ENCODE peak calls at places on chromosome 4, in five cellular contexts. One of them, this sample, is unnamed.

GRCh38 chr4:157763490-157763889 is 409.3 kb downstream of the GASK1B start:
- DNase-seq in HCT116: no peak
- DNase-seq in heart right ventricle: no peak
- DNase-seq in OCI-LY7: no peak
- DNase-seq in transverse colon: no peak
- DNase-seq in this sample: no peak

GRCh38 chr4:92334716-92335350 is 31.1 kb downstream of the GRID2 start:
- DNase-seq in HCT116: no peak
- DNase-seq in heart right ventricle: peak; percentile 29
- DNase-seq in OCI-LY7: no peak
- DNase-seq in transverse colon: no peak
- DNase-seq in this sample: no peak

GRCh38 chr4:68180858-68181531 is 51.3 kb upstream of the TMPRSS11F start:
- DNase-seq in HCT116: no peak
- DNase-seq in heart right ventricle: no peak
- DNase-seq in OCI-LY7: no peak
- DNase-seq in transverse colon: no peak
- DNase-seq in this sample: peak; percentile 88

GRCh38 chr4:101346562-101347266 is 612 bp downstream of the PPP3CA start:
- DNase-seq in HCT116: no peak
- DNase-seq in heart right ventricle: peak; percentile 44
- DNase-seq in OCI-LY7: peak; percentile 58
- DNase-seq in transverse colon: peak; percentile 63
- DNase-seq in this sample: peak; percentile 88

GRCh38 chr4:107220976-107221375 is 184.9 kb upstream of the DKK2 start:
- DNase-seq in HCT116: no peak
- DNase-seq in heart right ventricle: no peak
- DNase-seq in OCI-LY7: no peak
- DNase-seq in transverse colon: no peak
- DNase-seq in this sample: no peak

GRCh38 chr4:119237642-119238041 is 25.1 kb downstream of the USP53 start:
- DNase-seq in HCT116: no peak
- DNase-seq in heart right ventricle: no peak
- DNase-seq in OCI-LY7: no peak
- DNase-seq in transverse colon: no peak
- DNase-seq in this sample: no peak

GRCh38 chr4:111839186-111839585 is 306.1 kb upstream of the FAM241A start:
- DNase-seq in HCT116: no peak
- DNase-seq in heart right ventricle: no peak
- DNase-seq in OCI-LY7: no peak
- DNase-seq in transverse colon: no peak
- DNase-seq in this sample: no peak

GRCh38 chr4:150769845-150770244 is 187.9 kb downstream of the MAB21L2 start:
- DNase-seq in HCT116: peak; percentile 66
- DNase-seq in heart right ventricle: no peak
- DNase-seq in OCI-LY7: no peak
- DNase-seq in transverse colon: no peak
- DNase-seq in this sample: peak; percentile 27

GRCh38 chr4:185479507-185479971 is 8.0 kb upstream of the CCDC110 start:
- DNase-seq in HCT116: no peak
- DNase-seq in heart right ventricle: no peak
- DNase-seq in OCI-LY7: peak; percentile 79
- DNase-seq in transverse colon: no peak
- DNase-seq in this sample: no peak

GRCh38 chr4:183610613-183611012 is 48.4 kb downstream of the RWDD4 start:
- DNase-seq in HCT116: no peak
- DNase-seq in heart right ventricle: no peak
- DNase-seq in OCI-LY7: no peak
- DNase-seq in transverse colon: no peak
- DNase-seq in this sample: peak; percentile 78

GRCh38 chr4:6180841-6181631 is 19.3 kb downstream of the JAKMIP1 start:
- DNase-seq in HCT116: no peak
- DNase-seq in heart right ventricle: no peak
- DNase-seq in OCI-LY7: peak; percentile 26
- DNase-seq in transverse colon: no peak
- DNase-seq in this sample: no peak

GRCh38 chr4:165394275-165394674 is 15.5 kb downstream of the CPE start:
- DNase-seq in HCT116: no peak
- DNase-seq in heart right ventricle: no peak
- DNase-seq in OCI-LY7: no peak
- DNase-seq in transverse colon: no peak
- DNase-seq in this sample: peak; percentile 59

GRCh38 chr4:47824844-47825243 is 13.0 kb downstream of the CORIN start:
- DNase-seq in HCT116: no peak
- DNase-seq in heart right ventricle: peak; percentile 59
- DNase-seq in OCI-LY7: no peak
- DNase-seq in transverse colon: no peak
- DNase-seq in this sample: no peak

GRCh38 chr4:51932261-51932660 is 87.9 kb downstream of the LRRC66 start:
- DNase-seq in HCT116: no peak
- DNase-seq in heart right ventricle: peak; percentile 7
- DNase-seq in OCI-LY7: no peak
- DNase-seq in transverse colon: no peak
- DNase-seq in this sample: peak; percentile 69

GRCh38 chr4:101000496-101000895 is 346.8 kb downstream of the PPP3CA start:
- DNase-seq in HCT116: no peak
- DNase-seq in heart right ventricle: no peak
- DNase-seq in OCI-LY7: no peak
- DNase-seq in transverse colon: no peak
- DNase-seq in this sample: no peak

GRCh38 chr4:1012031-1012739 is 759 bp downstream of the FGFRL1 start:
- DNase-seq in HCT116: no peak
- DNase-seq in heart right ventricle: no peak
- DNase-seq in OCI-LY7: peak; percentile 19
- DNase-seq in transverse colon: peak; percentile 67
- DNase-seq in this sample: peak; percentile 96

GRCh38 chr4:36274158-36274557 is 7.3 kb upstream of the DTHD1 start:
- DNase-seq in HCT116: no peak
- DNase-seq in heart right ventricle: no peak
- DNase-seq in OCI-LY7: no peak
- DNase-seq in transverse colon: no peak
- DNase-seq in this sample: no peak

GRCh38 chr4:47899639-47900038 is 14.7 kb downstream of the NFXL1 start:
- DNase-seq in HCT116: no peak
- DNase-seq in heart right ventricle: no peak
- DNase-seq in OCI-LY7: no peak
- DNase-seq in transverse colon: no peak
- DNase-seq in this sample: peak; percentile 5

GRCh38 chr4:75723117-75723801 is 1.1 kb upstream of the USO1 start:
- DNase-seq in HCT116: no peak
- DNase-seq in heart right ventricle: no peak
- DNase-seq in OCI-LY7: no peak
- DNase-seq in transverse colon: no peak
- DNase-seq in this sample: peak; percentile 83

GRCh38 chr4:150816491-150816890 is 198.6 kb downstream of the LRBA start:
- DNase-seq in HCT116: no peak
- DNase-seq in heart right ventricle: no peak
- DNase-seq in OCI-LY7: no peak
- DNase-seq in transverse colon: no peak
- DNase-seq in this sample: no peak

GRCh38 chr4:107877361-107877760 is 52.6 kb downstream of the SGMS2 start:
- DNase-seq in HCT116: no peak
- DNase-seq in heart right ventricle: no peak
- DNase-seq in OCI-LY7: no peak
- DNase-seq in transverse colon: no peak
- DNase-seq in this sample: no peak

GRCh38 chr4:42965326-42965725 is 72.8 kb downstream of the GRXCR1 start:
- DNase-seq in HCT116: no peak
- DNase-seq in heart right ventricle: no peak
- DNase-seq in OCI-LY7: peak; percentile 10
- DNase-seq in transverse colon: no peak
- DNase-seq in this sample: no peak
- TF ChIP-seq CTCF in HCT116: no peak
- TF ChIP-seq CTCF in heart right ventricle: peak; percentile 26
- TF ChIP-seq CTCF in OCI-LY7: peak; percentile 58
- TF ChIP-seq CTCF in transverse colon: peak; percentile 9
- TF ChIP-seq CTCF in this sample: no peak

GRCh38 chr4:16827762-16828724 is 70.4 kb downstream of the LDB2 start:
- DNase-seq in HCT116: no peak
- DNase-seq in heart right ventricle: peak; percentile 16
- DNase-seq in OCI-LY7: no peak
- DNase-seq in transverse colon: no peak
- DNase-seq in this sample: peak; percentile 54
- H3K27ac ChIP-seq in HCT116: no peak overlapping the region
- H3K27ac ChIP-seq in heart right ventricle: peak overlapping the region; percentile 62
- H3K27ac ChIP-seq in OCI-LY7: no peak overlapping the region
- H3K27ac ChIP-seq in transverse colon: no peak overlapping the region
- H3K27ac ChIP-seq in this sample: no peak overlapping the region

DNA sequence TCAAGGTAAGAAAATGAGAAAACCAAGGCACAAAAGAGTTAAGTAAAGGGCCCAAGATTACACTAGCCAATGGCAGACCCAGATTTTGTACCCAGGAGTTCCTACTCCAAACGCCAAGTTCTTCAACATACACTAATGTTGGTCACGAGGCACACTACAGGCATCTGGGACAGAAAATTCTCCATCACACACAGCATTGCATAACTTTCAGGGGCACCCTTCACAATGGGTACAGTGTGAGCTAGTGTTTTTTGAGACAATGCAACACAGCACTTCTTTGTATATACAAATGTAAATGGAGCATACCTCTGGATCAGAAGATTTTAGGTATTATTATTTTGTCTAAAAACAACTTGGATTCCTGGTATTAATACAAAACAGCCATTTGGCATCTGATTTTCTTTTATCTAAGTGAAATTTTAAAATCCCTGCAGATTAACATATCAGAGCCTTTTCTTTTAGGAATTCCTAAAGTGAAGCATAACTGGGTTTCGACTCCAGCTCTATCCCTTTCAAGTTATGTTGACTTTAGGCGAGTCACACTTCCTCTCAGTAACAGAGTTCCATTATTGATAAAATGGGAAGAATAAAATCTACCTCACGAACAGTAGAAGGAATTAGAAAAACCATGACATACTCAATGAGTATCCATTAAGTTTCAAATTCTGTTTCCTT is 41.1 kb downstream of the ADGRA3 start:
- DNase-seq in HCT116: peak; percentile 52
- DNase-seq in heart right ventricle: no peak
- DNase-seq in OCI-LY7: no peak
- DNase-seq in transverse colon: no peak
- DNase-seq in this sample: no peak
- H3K4me3 ChIP-seq in HCT116: peak overlapping the region; percentile 35
- H3K4me3 ChIP-seq in heart right ventricle: no peak overlapping the region
- H3K4me3 ChIP-seq in OCI-LY7: no peak overlapping the region
- H3K4me3 ChIP-seq in transverse colon: no peak overlapping the region
- H3K4me3 ChIP-seq in this sample: peak overlapping the region; percentile 33

DNA sequence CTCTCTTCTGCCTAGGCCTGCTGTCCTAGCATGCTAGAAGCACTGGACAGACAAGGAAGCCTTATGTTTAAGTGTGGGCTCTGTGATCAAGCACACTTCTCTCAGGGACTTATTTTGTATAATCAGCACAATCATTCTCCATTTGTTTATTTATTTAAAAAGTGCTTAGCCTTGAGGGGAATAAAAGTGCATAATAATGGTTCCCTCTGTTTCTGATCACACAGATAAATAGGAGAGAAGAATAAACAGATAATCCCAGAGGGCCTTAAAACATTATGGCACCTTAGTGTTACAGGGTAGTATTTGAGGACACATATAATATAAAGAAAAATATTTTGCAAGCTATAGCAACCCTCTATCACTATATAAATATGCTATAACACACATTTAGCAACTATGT is 146.5 kb downstream of the UNC5C start:
- DNase-seq in HCT116: no peak
- DNase-seq in heart right ventricle: no peak
- DNase-seq in OCI-LY7: no peak
- DNase-seq in transverse colon: no peak
- DNase-seq in this sample: no peak
- TF ChIP-seq CTCF in HCT116: no peak
- TF ChIP-seq CTCF in heart right ventricle: no peak
- TF ChIP-seq CTCF in OCI-LY7: no peak
- TF ChIP-seq CTCF in transverse colon: no peak
- TF ChIP-seq CTCF in this sample: no peak

DNA sequence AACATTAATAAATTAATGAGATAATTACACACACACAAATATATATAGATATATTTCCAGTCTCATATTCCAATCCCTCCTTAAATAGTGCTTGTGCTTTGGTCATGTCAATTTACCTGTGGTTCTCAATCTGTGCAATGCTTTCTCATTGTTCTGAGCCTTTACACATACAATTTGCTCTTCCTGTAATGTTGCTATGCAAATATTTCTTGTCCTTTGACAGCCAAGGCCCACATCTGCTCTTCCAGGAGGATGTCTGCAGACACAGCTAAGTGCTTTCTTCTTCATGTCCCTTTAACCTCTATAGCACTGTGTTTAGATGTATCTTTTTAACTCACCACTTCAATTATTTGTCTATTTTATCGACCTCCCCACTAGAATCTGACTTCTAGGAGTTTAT is 67.3 kb upstream of the RAPGEF2 start:
- DNase-seq in HCT116: no peak
- DNase-seq in heart right ventricle: no peak
- DNase-seq in OCI-LY7: no peak
- DNase-seq in transverse colon: no peak
- DNase-seq in this sample: no peak
- H3K27ac ChIP-seq in HCT116: no peak overlapping the region
- H3K27ac ChIP-seq in heart right ventricle: no peak overlapping the region
- H3K27ac ChIP-seq in OCI-LY7: no peak overlapping the region
- H3K27ac ChIP-seq in transverse colon: no peak overlapping the region
- H3K27ac ChIP-seq in this sample: no peak overlapping the region

DNA sequence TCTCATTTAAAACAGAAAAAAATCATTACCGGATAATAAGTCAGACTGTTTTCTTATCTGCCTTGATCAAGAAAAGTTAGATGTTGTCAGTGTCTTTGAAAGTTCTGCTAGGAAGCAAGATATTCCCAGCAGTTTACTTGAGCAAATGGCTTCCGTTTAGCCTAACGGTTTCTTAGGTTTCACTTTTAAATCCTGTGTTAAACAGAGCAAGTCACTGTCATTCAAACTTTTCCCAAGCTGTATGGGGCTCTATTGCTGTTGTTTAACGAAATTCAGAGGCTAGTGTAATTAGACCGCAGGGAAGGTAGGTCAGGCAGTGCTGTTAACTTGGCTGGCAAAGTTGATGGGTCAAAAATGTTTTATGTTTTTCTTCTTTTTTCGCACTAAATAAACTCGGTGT is 80.3 kb upstream of the NEIL3 start:
- DNase-seq in HCT116: no peak
- DNase-seq in heart right ventricle: no peak
- DNase-seq in OCI-LY7: no peak
- DNase-seq in transverse colon: no peak
- DNase-seq in this sample: peak; percentile 93
- H3K4me3 ChIP-seq in HCT116: no peak overlapping the region
- H3K4me3 ChIP-seq in heart right ventricle: peak overlapping the region; percentile 27
- H3K4me3 ChIP-seq in OCI-LY7: no peak overlapping the region
- H3K4me3 ChIP-seq in transverse colon: no peak overlapping the region
- H3K4me3 ChIP-seq in this sample: peak overlapping the region; percentile 66

GRCh38 chr4:173585876-173586572 is 56.0 kb upstream of the HAND2 start:
- DNase-seq in HCT116: no peak
- DNase-seq in heart right ventricle: no peak
- DNase-seq in OCI-LY7: no peak
- DNase-seq in transverse colon: no peak
- DNase-seq in this sample: no peak

GRCh38 chr4:173590697-173591096 is 60.7 kb upstream of the HAND2 start:
- DNase-seq in HCT116: no peak
- DNase-seq in heart right ventricle: peak; percentile 40
- DNase-seq in OCI-LY7: no peak
- DNase-seq in transverse colon: no peak
- DNase-seq in this sample: no peak

GRCh38 chr4:173591760-173592159 is 61.7 kb upstream of the HAND2 start:
- DNase-seq in HCT116: peak; percentile 1
- DNase-seq in heart right ventricle: no peak
- DNase-seq in OCI-LY7: no peak
- DNase-seq in transverse colon: no peak
- DNase-seq in this sample: no peak
- TF ChIP-seq CTCF in HCT116: no peak
- TF ChIP-seq CTCF in heart right ventricle: no peak
- TF ChIP-seq CTCF in OCI-LY7: peak; percentile 54
- TF ChIP-seq CTCF in transverse colon: no peak
- TF ChIP-seq CTCF in this sample: no peak